ENCODE peak calls at places on chromosomes 4 and X, in four cellular contexts. L is HCT116, O is Panc1, Q is K562. B is an unnamed sample.

GRCh38 chrX:46559062-46559461 is 13.8 kb upstream of the ZNF674 start:
- DNase-seq in L (no peak), O (no peak), Q (no peak), B (no peak)

GRCh38 chrX:13046035-13046851 is 1.8 kb upstream of the FAM9C start:
- DNase-seq in L (no peak), O (no peak), Q (no peak), B (no peak)

GRCh38 chrX:97685753-97686152 is 802.0 kb downstream of the RPA4 start:
- DNase-seq in L (peak; percentile 13), O (peak; percentile 12), Q (peak; percentile 11), B (peak; percentile 11)

GRCh38 chr4:87353592-87353991 is 30.9 kb upstream of the HSD17B13 start:
- DNase-seq in L (peak; percentile 7), O (no peak), Q (peak; percentile 23), B (peak; percentile 29)

GRCh38 chr4:100797356-100797755 is 279.5 kb upstream of the EMCN start:
- DNase-seq in L (no peak), O (no peak), Q (no peak), B (no peak)

GRCh38 chrX:9316096-9316495 is 148.8 kb upstream of the TBL1X start:
- DNase-seq in L (no peak), O (no peak), Q (no peak), B (no peak)

GRCh38 chr4:36260714-36261113 is 16.4 kb upstream of the ARAP2 start:
- DNase-seq in L (no peak), O (no peak), Q (no peak), B (no peak)

GRCh38 chr4:179615704-179616103 is 2173.5 kb upstream of the AGA start:
- DNase-seq in L (no peak), O (no peak), Q (no peak), B (no peak)

GRCh38 chr4:3238721-3239120 is 10.2 kb upstream of the MSANTD1 start:
- DNase-seq in L (no peak), O (no peak), Q (no peak), B (no peak)

GRCh38 chr4:186658657-186659056 is 65.0 kb downstream of the FAT1 start:
- DNase-seq in L (no peak), O (no peak), Q (no peak), B (no peak)

GRCh38 chr4:1297456-1298325 is 8.0 kb downstream of the MAEA start:
- DNase-seq in L (no peak), O (no peak), Q (no peak), B (no peak)

GRCh38 chr4:78613522-78614311 is 62.1 kb downstream of the ANXA3 start:
- DNase-seq in L (no peak), O (no peak), Q (peak; percentile 25), B (no peak)

GRCh38 chr4:30600246-30600645 is 119.9 kb upstream of the PCDH7 start:
- DNase-seq in L (no peak), O (no peak), Q (no peak), B (no peak)

GRCh38 chr4:66564901-66565648 is 894.8 kb upstream of the EPHA5 start:
- DNase-seq in L (no peak), O (no peak), Q (no peak), B (no peak)

GRCh38 chr4:53804719-53805118 is 213.4 kb upstream of the LNX1 start:
- DNase-seq in L (peak; percentile 24), O (no peak), Q (peak; percentile 32), B (peak; percentile 27)

GRCh38 chr4:24922416-24922815 is 9.6 kb upstream of the CCDC149 start:
- DNase-seq in L (no peak), O (no peak), Q (no peak), B (no peak)

GRCh38 chr4:11623726-11624037 is 195.0 kb upstream of the HS3ST1 start:
- DNase-seq in L (no peak), O (no peak), Q (no peak), B (no peak)

GRCh38 chr4:168560835-168561210 is 64.0 kb downstream of the PALLD start:
- DNase-seq in L (no peak), O (no peak), Q (no peak), B (no peak)

GRCh38 chr4:1201851-1202525 is 29.6 kb upstream of the SPON2 start:
- DNase-seq in L (no peak), O (no peak), Q (no peak), B (no peak)

DNA sequence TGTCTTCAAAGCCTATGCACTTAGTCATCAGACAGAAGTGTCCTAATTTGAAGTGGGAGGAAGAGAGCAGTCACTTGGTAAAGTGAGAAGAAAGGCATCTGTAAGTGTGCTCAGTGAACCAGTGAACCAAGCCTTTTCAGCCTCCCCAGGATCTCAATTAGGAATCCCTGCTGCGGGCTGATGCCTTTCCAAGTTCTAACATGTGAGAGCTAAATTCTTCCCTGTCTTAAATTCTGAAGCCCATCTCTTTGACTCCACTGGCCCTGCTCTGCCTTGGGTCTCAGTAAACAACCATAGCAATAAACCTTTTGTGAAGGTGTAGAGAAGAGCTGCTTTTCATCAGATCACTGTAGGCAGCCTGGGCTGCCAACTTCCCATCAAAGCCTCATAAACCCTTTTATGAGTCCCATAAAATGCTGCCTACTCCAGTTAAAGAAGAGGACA is 701.2 kb upstream of the LCORL start:
- DNase-seq in L (no peak), O (no peak), Q (no peak), B (no peak)
- TF ChIP-seq TCF7L2 in L (no peak), O (peak; percentile 39), Q (no peak), B (no peak)

DNA sequence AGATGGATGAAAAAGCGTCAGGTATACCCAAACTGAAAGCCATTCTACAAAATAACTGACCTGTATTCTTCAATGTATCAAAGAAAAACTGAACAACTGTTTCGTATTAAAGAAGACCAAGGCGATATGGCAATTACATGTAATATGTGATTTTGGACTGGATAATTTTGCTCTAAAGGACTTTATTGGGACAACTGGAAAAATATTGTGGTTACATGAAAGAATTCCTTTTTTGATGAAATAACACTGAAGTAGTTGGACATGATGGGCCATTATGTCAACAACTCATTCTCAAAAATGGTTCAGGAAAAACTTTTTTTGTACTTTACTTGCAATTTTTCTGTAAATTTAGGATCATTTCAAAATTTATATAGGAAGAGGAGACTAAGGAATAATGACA is 12.1 kb upstream of the ANTXR2 start:
- DNase-seq in L (no peak), O (no peak), Q (no peak), B (no peak)
- TF ChIP-seq TCF7L2 in L (no peak), O (no peak), Q (no peak), B (no peak)

DNA sequence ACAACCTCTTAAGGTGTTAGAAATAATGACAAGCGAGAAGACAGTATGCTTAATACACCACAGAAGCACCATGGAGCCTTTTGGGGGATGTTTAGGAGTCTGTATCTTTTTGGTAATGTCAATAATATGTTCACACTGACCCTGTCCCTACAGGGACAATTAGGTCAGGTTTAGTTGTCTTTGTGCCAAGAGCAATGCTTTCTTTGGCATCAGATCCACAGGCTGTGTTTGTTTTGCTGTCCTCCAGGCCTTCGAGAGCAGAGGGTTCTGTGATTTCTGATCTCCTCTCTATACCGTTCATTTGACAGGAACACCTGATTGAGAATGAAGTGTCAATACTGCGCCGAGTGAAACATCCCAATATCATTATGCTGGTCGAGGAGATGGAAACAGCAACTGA is 153.8 kb downstream of the DCLK2 start:
- DNase-seq in L (no peak), O (no peak), Q (no peak), B (no peak)
- TF ChIP-seq TCF7L2 in L (no peak), O (no peak), Q (no peak), B (no peak)

DNA sequence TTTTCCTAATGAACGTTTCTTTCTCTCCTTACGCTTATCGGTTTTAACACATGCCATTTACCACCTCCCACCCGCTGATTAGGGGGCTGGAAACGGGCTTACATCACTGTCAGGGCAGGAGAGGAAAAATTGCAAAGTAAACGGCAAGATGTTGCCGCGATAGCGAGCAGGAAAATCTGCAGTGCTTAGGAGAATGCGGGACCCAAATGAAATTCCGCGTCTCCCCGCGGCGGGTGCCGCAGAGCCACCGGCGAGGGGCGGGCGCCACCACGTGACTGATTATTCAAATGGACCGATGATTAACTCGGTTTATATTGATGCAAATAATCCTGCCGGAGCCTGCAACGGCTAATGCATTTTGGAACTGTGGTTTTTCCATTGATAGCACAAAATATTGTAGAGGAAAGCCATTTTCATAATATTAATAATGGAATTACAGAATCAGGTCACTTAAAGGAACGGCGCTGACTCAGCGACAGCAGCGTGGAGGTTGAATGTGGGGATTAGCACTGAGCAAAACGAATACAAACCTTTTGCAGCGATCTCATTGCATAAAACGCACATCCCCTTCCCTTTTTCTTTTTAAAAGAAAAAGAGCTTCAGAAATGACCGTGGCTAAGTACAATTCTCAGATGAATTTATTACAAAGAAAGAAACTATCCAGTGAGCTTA is 224.2 kb downstream of the STIM2 start:
- DNase-seq in L (no peak), O (no peak), Q (peak; percentile 70), B (no peak)
- TF ChIP-seq TCF7L2 in L (no peak), O (no peak), Q (no peak), B (no peak)

DNA sequence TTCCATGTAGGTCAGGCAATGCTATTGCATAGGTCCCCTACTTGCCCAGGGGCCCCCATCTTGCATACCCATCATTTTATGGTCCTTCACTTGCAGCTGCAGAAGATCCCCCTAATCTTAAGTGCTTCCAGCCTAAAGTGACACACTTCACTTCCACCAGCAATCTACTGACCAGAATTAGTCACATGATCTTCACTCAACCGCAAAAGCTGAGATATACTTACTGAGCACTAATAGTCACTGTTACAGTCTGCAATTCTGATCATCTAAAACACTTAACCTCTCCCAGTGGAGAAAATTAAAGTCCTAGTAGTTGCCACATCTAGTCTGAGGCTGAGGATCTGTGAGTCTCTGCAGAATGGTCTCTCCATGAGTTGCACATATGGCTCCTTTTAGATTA is 82.1 kb downstream of the AREG start:
- DNase-seq in L (no peak), O (no peak), Q (no peak), B (no peak)
- TF ChIP-seq TCF7L2 in L (no peak), O (no peak), Q (no peak), B (no peak)

GRCh38 chr4:38757945-38758344 is 24.8 kb downstream of the TLR10 start:
- DNase-seq in L (peak; percentile 61), O (no peak), Q (no peak), B (no peak)
- TF ChIP-seq TCF7L2 in L (no peak), O (no peak), Q (no peak), B (no peak)